ENCODE peak calls at places on chromosomes 6 and 20, in eight cellular contexts. A, D, N, T, G, E, X and L are unnamed samples.

GRCh38 chr6:61592238-61592637 is 693.8 kb downstream of the KHDRBS2 start:
- DNase-seq in G (no peak), D (no peak), N (no peak), T (no peak), X (no peak), E (no peak), A (no peak), L (no peak)

GRCh38 chr6:123805921-123806320 is 2.3 kb downstream of the NKAIN2 start:
- DNase-seq in A (no peak), G (no peak), N (no peak), E (no peak), T (no peak), X (no peak), D (no peak), L (no peak)

GRCh38 chr6:100271202-100271601 is 193.5 kb downstream of the SIM1 start:
- DNase-seq in N (no peak), T (no peak), X (no peak), A (no peak), D (no peak), E (no peak), G (no peak), L (no peak)

GRCh38 chr20:51199920-51200319 is 177.0 kb upstream of the KCNG1 start:
- DNase-seq in E (no peak), A (peak), T (no peak), N (no peak), X (no peak), D (no peak), G (no peak), L (no peak)

GRCh38 chr6:43001843-43002242 is 11.9 kb downstream of the MEA1 start:
- DNase-seq in T (no peak), E (no peak), A (no peak), D (no peak), X (no peak), N (no peak), G (no peak), L (no peak)

GRCh38 chr20:50580016-50580747 is 70.0 kb downstream of the PTPN1 start:
- DNase-seq in T (peak), G (no peak), D (peak), N (peak), E (peak), A (peak), X (peak), L (peak)

GRCh38 chr6:159053781-159054398 is 9.1 kb upstream of the TAGAP start:
- DNase-seq in A (no peak), E (no peak), X (no peak), G (no peak), D (no peak), N (no peak), T (no peak), L (no peak)

GRCh38 chr20:35305682-35306556 is 13.7 kb upstream of the FAM83C start:
- DNase-seq in T (no peak), X (no peak), D (no peak), E (no peak), A (no peak), N (no peak), G (peak), L (peak)

GRCh38 chr6:3869632-3870527 is 20.7 kb downstream of the FAM50B start:
- DNase-seq in G (no peak), T (no peak), E (no peak), A (no peak), X (no peak), N (no peak), D (no peak), L (no peak)

GRCh38 chr6:108714012-108714773 is 134.0 kb upstream of the ARMC2 start:
- DNase-seq in N (peak), T (no peak), G (no peak), A (peak), X (no peak), D (no peak), E (peak), L (no peak)

GRCh38 chr6:80205404-80205803 is 98.9 kb downstream of the BCKDHB start:
- DNase-seq in A (no peak), G (no peak), D (no peak), E (no peak), X (no peak), N (no peak), T (no peak), L (no peak)

GRCh38 chr6:63640062-63640461 is 4.5 kb downstream of the PHF3 start:
- DNase-seq in A (no peak), D (no peak), X (no peak), T (no peak), N (no peak), G (no peak), E (no peak), L (no peak)

GRCh38 chr6:28135393-28135792 is 6.3 kb upstream of the ZKSCAN8 start:
- DNase-seq in A (no peak), N (no peak), X (no peak), E (no peak), G (no peak), D (no peak), T (no peak), L (no peak)

GRCh38 chr6:55528624-55529023 is 50.4 kb downstream of the HMGCLL1 start:
- DNase-seq in G (no peak), E (no peak), T (no peak), N (no peak), A (no peak), D (no peak), X (no peak), L (no peak)

GRCh38 chr6:150934380-150934779 is 68.9 kb downstream of the MTHFD1L start:
- DNase-seq in X (no peak), D (no peak), A (no peak), N (no peak), E (no peak), G (no peak), T (no peak), L (no peak)

GRCh38 chr6:148513145-148514071 is 170.8 kb downstream of the SASH1 start:
- DNase-seq in A (no peak), G (peak), D (no peak), E (peak), N (no peak), T (no peak), X (peak), L (no peak)

GRCh38 chr6:113401231-113401630 is 455.9 kb upstream of the MARCKS start:
- DNase-seq in D (no peak), G (no peak), X (no peak), E (no peak), T (no peak), A (no peak), N (no peak), L (no peak)

GRCh38 chr20:53216856-53217576 is 244.9 kb downstream of the TSHZ2 start:
- DNase-seq in E (peak), D (peak), X (peak), A (peak), N (peak), T (peak), G (peak), L (peak)

GRCh38 chr6:33670971-33671370 is 40.5 kb downstream of the UQCC2 start:
- DNase-seq in E (no peak), T (no peak), X (no peak), A (no peak), D (no peak), N (no peak), G (no peak), L (no peak)

GRCh38 chr6:3529232-3529631 is 72.4 kb upstream of the SLC22A23 start:
- DNase-seq in N (no peak), A (no peak), G (no peak), E (no peak), X (no peak), D (no peak), T (no peak), L (no peak)

GRCh38 chr6:4320860-4321259 is 185.5 kb upstream of the ECI2 start:
- DNase-seq in E (no peak), N (no peak), D (no peak), A (no peak), T (no peak), G (no peak), X (no peak), L (no peak)

GRCh38 chr6:34241351-34242215 is 4.9 kb downstream of the HMGA1 start:
- DNase-seq in X (no peak), A (no peak), G (no peak), N (peak), T (peak), E (no peak), D (no peak), L (peak)

GRCh38 chr6:154984146-154984545 is 11.0 kb upstream of the TIAM2 start:
- DNase-seq in D (no peak), T (no peak), N (no peak), A (no peak), E (no peak), X (no peak), G (no peak), L (no peak)

GRCh38 chr20:62357681-62358080 is 9.4 kb downstream of the LAMA5 start:
- DNase-seq in G (no peak), D (no peak), X (no peak), N (no peak), E (no peak), T (no peak), A (no peak), L (no peak)

GRCh38 chr20:62358728-62359490 is 8.2 kb downstream of the LAMA5 start:
- DNase-seq in T (no peak), X (no peak), N (no peak), E (no peak), G (no peak), A (no peak), D (no peak), L (no peak)

GRCh38 chr20:62359491-62360121 is 7.5 kb downstream of the LAMA5 start:
- DNase-seq in D (no peak), T (no peak), A (no peak), G (no peak), E (peak), N (peak), X (peak), L (no peak)

GRCh38 chr20:62356948-62357667 is 10.0 kb downstream of the LAMA5 start:
- DNase-seq in A (peak), E (peak), T (no peak), X (peak), N (peak), D (no peak), G (no peak), L (peak)

GRCh38 chr20:62358171-62358719 is 8.9 kb downstream of the LAMA5 start:
- DNase-seq in G (no peak), N (peak), D (no peak), A (no peak), X (peak), E (no peak), T (no peak), L (no peak)
- H3K27ac ChIP-seq in G (peak), N (peak), D (no peak), A (peak), X (peak), E (peak), T (peak), L (peak)

DNA sequence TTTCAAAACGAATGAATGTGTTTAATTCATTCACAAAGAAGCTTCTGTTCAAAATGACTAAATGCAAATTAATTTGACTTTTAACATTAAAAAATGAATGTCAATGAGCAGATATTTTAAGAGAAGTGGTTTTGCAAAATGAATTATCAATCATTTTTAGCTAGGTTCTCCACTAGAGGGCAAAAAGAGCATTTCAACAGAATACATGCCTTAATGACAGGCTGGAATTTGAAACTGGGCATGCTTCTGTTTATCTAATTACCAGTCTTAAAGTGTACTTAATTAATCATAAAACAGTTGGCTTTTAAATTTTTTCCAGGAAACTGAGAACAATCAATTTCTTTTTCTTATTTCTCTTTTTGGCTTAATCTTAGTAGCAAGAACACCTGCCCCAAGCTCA is 63.8 kb upstream of the TINAG start:
- DNase-seq in T (no peak), X (no peak), E (no peak), A (no peak), G (no peak), D (peak), N (no peak), L (no peak)
- TF ChIP-seq CTCF in T (no peak), X (peak), E (no peak), A (no peak), G (peak), D (peak), N (peak), L (peak)

DNA sequence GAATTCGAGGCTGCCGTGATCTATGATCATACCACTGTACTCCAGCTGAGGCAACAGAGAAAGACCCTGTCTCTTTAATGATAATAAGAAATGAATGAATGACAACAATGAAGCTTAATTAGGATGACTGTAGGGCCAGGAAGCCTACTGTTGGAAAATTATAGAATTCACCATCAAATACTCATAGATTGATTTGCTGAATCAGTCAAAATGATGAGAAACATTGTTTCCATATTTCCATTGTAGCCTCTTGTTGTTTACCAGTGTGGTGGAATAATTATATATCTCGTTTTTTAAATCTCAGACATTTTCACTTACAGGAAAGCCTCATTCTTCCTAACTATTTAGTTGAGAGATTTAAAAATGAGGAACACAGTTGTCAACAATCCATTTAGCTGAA is 96.2 kb downstream of the JAG1 start:
- DNase-seq in G (no peak), T (no peak), A (no peak), N (no peak), E (no peak), X (no peak), D (no peak), L (no peak)
- H3K27ac ChIP-seq in G (no peak), T (no peak), A (no peak), N (no peak), E (no peak), X (no peak), D (no peak), L (no peak)

DNA sequence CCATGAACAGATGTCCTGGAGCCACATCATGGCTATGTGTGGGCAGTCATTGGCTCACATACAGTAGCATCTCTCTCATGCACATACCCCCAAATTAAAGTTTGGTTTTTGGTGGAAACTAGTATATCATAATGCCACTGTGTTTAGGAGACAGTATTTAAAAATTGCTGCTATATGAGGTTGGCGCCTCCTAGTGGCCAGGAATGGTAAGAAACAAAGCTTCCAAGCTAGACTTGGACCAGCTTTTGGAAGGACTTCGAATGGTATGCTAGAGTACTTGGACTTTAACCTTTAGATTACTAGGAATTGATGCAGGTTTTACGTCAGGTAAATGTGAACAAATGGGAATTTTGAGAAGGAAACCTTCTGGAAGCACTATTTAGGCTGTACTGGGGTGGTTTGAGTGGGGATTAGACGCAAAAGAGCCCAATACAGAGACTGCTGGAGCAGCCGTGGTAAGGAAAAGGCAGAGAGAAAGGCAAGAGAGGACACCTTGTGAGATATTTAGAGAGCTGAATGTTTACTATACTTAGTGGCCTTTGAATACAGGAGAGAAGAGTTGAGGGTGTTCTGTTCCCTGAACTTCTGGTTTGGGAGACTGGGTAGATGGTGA is 23.8 kb downstream of the PRSS35 start:
- DNase-seq in G (no peak), E (no peak), N (peak), T (no peak), A (peak), X (no peak), D (peak), L (no peak)
- TF ChIP-seq CTCF in G (peak), E (peak), N (peak), T (peak), A (peak), X (peak), D (peak), L (peak)

DNA sequence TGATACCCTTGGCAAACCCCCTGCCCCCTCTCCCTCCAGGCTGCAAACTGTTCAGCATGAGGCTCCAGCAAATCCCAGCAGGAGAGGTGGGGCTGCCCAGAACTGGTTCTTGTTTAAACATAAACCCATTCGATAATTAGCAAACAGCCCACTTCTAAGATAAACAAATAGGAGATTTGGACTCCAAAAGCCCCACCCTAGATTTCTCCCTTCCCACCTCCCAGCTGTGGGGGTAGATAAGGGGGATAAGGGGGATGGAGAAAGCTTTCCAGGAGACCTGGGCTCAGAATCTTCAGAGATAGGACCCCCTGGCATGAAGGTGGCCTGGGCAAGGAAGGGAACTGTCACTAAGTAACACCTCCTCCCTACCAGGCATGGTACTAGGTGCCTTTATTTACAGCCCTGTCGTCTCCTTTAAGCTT is 4.8 kb downstream of the SDC4 start:
- DNase-seq in X (no peak), D (no peak), E (no peak), A (no peak), G (peak), T (no peak), N (peak), L (no peak)
- H3K27ac ChIP-seq in X (peak), D (peak), E (peak), A (peak), G (peak), T (peak), N (peak), L (peak)

GRCh38 chr6:112269165-112269564 is 14.8 kb upstream of the LAMA4 start:
- DNase-seq in A (no peak), X (no peak), T (no peak), G (no peak), D (no peak), E (peak), N (no peak), L (no peak)
- TF ChIP-seq CTCF in A (no peak), X (no peak), T (no peak), G (no peak), D (peak), E (no peak), N (peak), L (no peak)